ENCODE peak calls at places on chromosomes 6 and 20, in nine cellular contexts. C is progenitor cell of endocrine pancreas; B is kidney tubule cell; Y is AG09309; G is mesenteric fat pad; N is EL; T is PC-3; P is OCI-LY7; O is stimulated activated CD8-positive, alpha-beta memory T cell treated with anti-CD3 and anti-CD28 coated beads, Interleukin-4, amount 100 ng/mL, for 24 hours. V is an unnamed sample.

GRCh38 chr20:58647162-58647813 is 3.8 kb upstream of the STX16 start:
- DNase-seq in C (no peak), B (no peak), Y (no peak), G (no peak), N (no peak), T (no peak), P (peak; percentile 64), O (no peak), V (no peak)

GRCh38 chr6:19849736-19850135 is 12.6 kb downstream of the ID4 start:
- DNase-seq in C (no peak), B (no peak), Y (no peak), G (no peak), N (no peak), T (no peak), P (no peak), O (no peak), V (no peak)

GRCh38 chr6:143286280-143286795 is 164.2 kb downstream of the ADAT2 start:
- DNase-seq in C (no peak), B (no peak), Y (no peak), G (no peak), N (no peak), T (no peak), P (no peak), O (no peak), V (no peak)

GRCh38 chr20:47217482-47218446 is 138.7 kb downstream of the ZMYND8 start:
- DNase-seq in C (no peak), B (no peak), Y (no peak), G (no peak), N (no peak), T (no peak), P (no peak), O (no peak), V (no peak)

GRCh38 chr20:45905505-45906079 is 6.4 kb downstream of the PLTP start:
- DNase-seq in C (no peak), B (peak; percentile 88), Y (no peak), G (no peak), N (peak; percentile 96), T (peak; percentile 99), P (no peak), O (no peak), V (no peak)

GRCh38 chr6:17291778-17292177 is 10.6 kb downstream of the RBM24 start:
- DNase-seq in C (no peak), B (no peak), Y (no peak), G (no peak), N (no peak), T (no peak), P (no peak), O (no peak), V (no peak)

GRCh38 chr6:156862711-156863110 is 85.5 kb downstream of the ARID1B start:
- DNase-seq in C (no peak), B (no peak), Y (no peak), G (no peak), N (no peak), T (no peak), P (no peak), O (no peak), V (no peak)

GRCh38 chr20:43191946-43192847 is 2.5 kb upstream of the PTPRT start:
- DNase-seq in C (peak; percentile 45), B (peak; percentile 39), Y (no peak), G (no peak), N (peak; percentile 21), T (peak; percentile 42), P (peak; percentile 18), O (no peak), V (no peak)

GRCh38 chr6:106474476-106474875 is 114.0 kb downstream of the CRYBG1 start:
- DNase-seq in C (no peak), B (no peak), Y (no peak), G (no peak), N (no peak), T (no peak), P (no peak), O (no peak), V (no peak)